ENCODE peak calls at places on chromosomes 13 and 19, in six cellular contexts. M is adrenal gland, S is esophagus squamous epithelium, C is IMR-90, T is uterus, I is K562. G is an unnamed sample.
A peak's percentile ranks its signal among the peaks of the same experiment; 100 is the strongest.

GRCh38 chr19:4181053-4181508 is 1.3 kb downstream of the SIRT6 start:
- DNase-seq in M (no peak), S (no peak), C (no peak), T (no peak), I (peak; percentile 85), G (no peak)

GRCh38 chr13:33075996-33076395 is 59.8 kb downstream of the KL start:
- DNase-seq in M (no peak), S (no peak), C (no peak), T (no peak), I (no peak), G (no peak)

GRCh38 chr13:37944476-37945442 is 75.2 kb upstream of the TRPC4 start:
- DNase-seq in M (no peak), S (no peak), C (peak; percentile 3), T (no peak), I (peak; percentile 22), G (no peak)

GRCh38 chr13:78593129-78593528 is 10.2 kb downstream of the POU4F1 start:
- DNase-seq in M (no peak), S (no peak), C (no peak), T (no peak), I (no peak), G (no peak)

GRCh38 chr19:14113762-14114414 is 3.7 kb downstream of the PRKACA start:
- DNase-seq in M (peak; percentile 46), S (no peak), C (no peak), T (no peak), I (peak; percentile 91), G (peak; percentile 80)

GRCh38 chr19:42378225-42378929 is 11.7 kb downstream of the CNFN start:
- DNase-seq in M (no peak), S (no peak), C (no peak), T (no peak), I (no peak), G (no peak)

GRCh38 chr19:43504426-43505185 is at the start of gene PHLDB3:
- DNase-seq in M (peak; percentile 50), S (no peak), C (peak; percentile 9), T (no peak), I (peak; percentile 27), G (no peak)

GRCh38 chr19:4089400-4089908 is 22.8 kb upstream of the ZBTB7A start:
- DNase-seq in M (no peak), S (no peak), C (no peak), T (no peak), I (no peak), G (no peak)

GRCh38 chr13:97448503-97449251 is 14.7 kb downstream of the RAP2A start:
- DNase-seq in M (no peak), S (no peak), C (no peak), T (no peak), I (no peak), G (no peak)

GRCh38 chr19:42081584-42082258 is 5.8 kb downstream of the ZNF574 start:
- DNase-seq in M (no peak), S (no peak), C (peak; percentile 65), T (no peak), I (peak; percentile 46), G (no peak)

GRCh38 chr19:19489804-19490204 is 25.5 kb downstream of the TSSK6 start:
- DNase-seq in M (no peak), S (no peak), C (no peak), T (no peak), I (no peak), G (no peak)

GRCh38 chr19:38135150-38135998 is 88.6 kb downstream of the DPF1 start:
- DNase-seq in M (no peak), S (no peak), C (peak; percentile 43), T (no peak), I (no peak), G (no peak)

GRCh38 chr13:79825959-79826358 is 345.0 kb downstream of the NDFIP2 start:
- DNase-seq in M (no peak), S (no peak), C (no peak), T (no peak), I (no peak), G (no peak)

GRCh38 chr19:45306522-45307027 is 16.1 kb downstream of the CKM start:
- DNase-seq in M (no peak), S (no peak), C (no peak), T (no peak), I (peak; percentile 32), G (no peak)

GRCh38 chr13:97849305-97849704 is 104.2 kb upstream of the IPO5 start:
- DNase-seq in M (no peak), S (no peak), C (peak; percentile 52), T (no peak), I (peak; percentile 8), G (no peak)

GRCh38 chr13:45683701-45684100 is 18.4 kb upstream of the CBY2 start:
- DNase-seq in M (no peak), S (no peak), C (no peak), T (no peak), I (no peak), G (no peak)

GRCh38 chr13:36143768-36144167 is 12.6 kb upstream of the DCLK1 start:
- DNase-seq in M (no peak), S (no peak), C (no peak), T (no peak), I (no peak), G (no peak)

GRCh38 chr19:53898680-53899341 is 10.3 kb upstream of the CACNG7 start:
- DNase-seq in M (no peak), S (no peak), C (no peak), T (no peak), I (peak; percentile 64), G (peak; percentile 99)

GRCh38 chr19:23002690-23003422 is at the start of gene ZNF728:
- DNase-seq in M (peak; percentile 41), S (no peak), C (no peak), T (peak; percentile 74), I (peak; percentile 48), G (no peak)

GRCh38 chr19:51192689-51193088 is 32.2 kb upstream of the CD33 start:
- DNase-seq in M (no peak), S (no peak), C (no peak), T (no peak), I (no peak), G (no peak)

GRCh38 chr13:110845520-110845919 is 69.3 kb downstream of the ANKRD10 start:
- DNase-seq in M (no peak), S (no peak), C (no peak), T (no peak), I (no peak), G (no peak)

GRCh38 chr13:35649162-35649561 is 172.7 kb upstream of the MAB21L1 start:
- DNase-seq in M (no peak), S (no peak), C (peak; percentile 2), T (no peak), I (no peak), G (no peak)

GRCh38 chr13:50914848-50915247 is 5.3 kb downstream of the RNASEH2B start:
- DNase-seq in M (no peak), S (no peak), C (peak; percentile 52), T (no peak), I (no peak), G (no peak)

GRCh38 chr19:53865523-53865917 is 2.2 kb upstream of the MYADM start:
- DNase-seq in M (no peak), S (no peak), C (no peak), T (no peak), I (no peak), G (no peak)

GRCh38 chr13:98775844-98776598 is 23.5 kb upstream of the SLC15A1 start:
- DNase-seq in M (no peak), S (no peak), C (peak; percentile 65), T (no peak), I (peak; percentile 35), G (no peak)

GRCh38 chr13:82070411-82070810 is 1729.5 kb upstream of the SPRY2 start:
- DNase-seq in M (no peak), S (no peak), C (no peak), T (no peak), I (no peak), G (no peak)

GRCh38 chr13:50911051-50911690 is 1.6 kb downstream of the RNASEH2B start:
- DNase-seq in M (no peak), S (no peak), C (no peak), T (no peak), I (peak; percentile 65), G (no peak)

GRCh38 chr19:18778826-18779354 is 12.2 kb downstream of the COMP start:
- DNase-seq in M (no peak), S (no peak), C (no peak), T (no peak), I (no peak), G (no peak)

GRCh38 chr19:16315825-16316505 is 8.7 kb upstream of the KLF2 start:
- DNase-seq in M (peak; percentile 87), S (no peak), C (peak; percentile 99), T (peak; percentile 79), I (peak; percentile 85), G (no peak)

DNA sequence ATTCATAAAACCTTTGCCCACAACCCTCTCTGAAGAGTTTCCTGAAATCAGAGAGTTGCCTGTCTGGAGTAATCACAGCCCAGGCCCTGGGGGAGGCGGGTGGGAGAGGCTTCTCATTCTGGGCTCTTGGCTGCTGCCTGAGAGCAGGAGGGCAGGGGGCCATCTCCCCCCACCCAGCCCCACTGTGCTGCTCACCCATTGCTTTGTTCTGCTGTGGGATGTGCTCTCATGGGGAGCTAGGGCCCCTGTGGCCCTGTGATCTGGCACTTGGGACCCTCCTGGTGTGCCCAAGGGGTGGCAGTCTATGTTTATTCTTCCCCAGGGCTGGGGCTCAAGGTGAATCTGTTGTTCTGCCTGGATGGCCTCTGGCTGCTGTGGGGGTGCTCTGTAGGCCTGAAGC is 6.1 kb downstream of the KCTD15 start:
- DNase-seq in M (no peak), S (no peak), C (no peak), T (no peak), I (no peak), G (no peak)
- H3K4me1 ChIP-seq in M (no peaks in the 10 kb centered on the region), S (peaks cover 52% of the 10 kb centered on the region), C (no peaks in the 10 kb centered on the region), T (no peaks in the 10 kb centered on the region), I (peaks cover 14% of the 10 kb centered on the region), G (peaks cover 11% of the 10 kb centered on the region)

GRCh38 chr19:11200931-11201330 is 3.6 kb upstream of the KANK2 start:
- DNase-seq in M (no peak), S (no peak), C (no peak), T (no peak), I (no peak), G (no peak)
- TF ChIP-seq POLR2A in M (no peak), S (no peak), C (no peak), T (no peak), I (no peak), G (no peak)

GRCh38 chr19:49924004-49924880 is 4.8 kb upstream of the ATF5 start:
- DNase-seq in M (no peak), S (no peak), C (no peak), T (no peak), I (no peak), G (no peak)
- H3K4me1 ChIP-seq in M (peaks cover 21% of the 10 kb centered on the region), S (peaks cover 11% of the 10 kb centered on the region), C (peaks cover 17% of the 10 kb centered on the region), T (no peaks in the 10 kb centered on the region), I (peaks cover 63% of the 10 kb centered on the region), G (peaks cover 19% of the 10 kb centered on the region)

GRCh38 chr13:40666058-40666904 is at the start of gene FOXO1:
- DNase-seq in M (peak; percentile 91), S (peak; percentile 45), C (peak; percentile 74), T (peak; percentile 94), I (peak; percentile 81), G (peak; percentile 90)

GRCh38 chr13:40665754-40666057 is 735 bp downstream of the FOXO1 start:
- DNase-seq in M (no peak), S (no peak), C (no peak), T (no peak), I (no peak), G (no peak)

GRCh38 chr13:40664100-40665060 is 2.1 kb downstream of the FOXO1 start:
- DNase-seq in M (peak; percentile 80), S (no peak), C (no peak), T (peak; percentile 65), I (peak; percentile 54), G (peak; percentile 59)

GRCh38 chr13:40666905-40667621 is 622 bp upstream of the FOXO1 start:
- DNase-seq in M (peak; percentile 80), S (peak; percentile 37), C (no peak), T (peak; percentile 52), I (peak; percentile 50), G (peak; percentile 67)

GRCh38 chr13:40665061-40665753 is 1.2 kb downstream of the FOXO1 start:
- DNase-seq in M (peak; percentile 61), S (no peak), C (no peak), T (peak; percentile 48), I (peak; percentile 20), G (no peak)
- TF ChIP-seq POLR2A in M (no peak), S (no peak), C (no peak), T (no peak), I (no peak), G (no peak)

G was measured in H1.